ENCODE peak calls at places on chromosomes 1 and 21, in seven cellular contexts. Z is pancreas, E is mammary epithelial cell, D is IMR-90, C is hepatocyte, B is adrenal gland, O is ovary. S is an unnamed sample.

GRCh38 chr1:150575518-150576366 is 3.7 kb downstream of the MCL1 start:
- DNase-seq in C (peak; percentile 13), O (no peak), Z (no peak), D (peak; percentile 23), B (no peak), E (no peak), S (peak; percentile 15)

GRCh38 chr1:192700834-192701271 is 64.9 kb downstream of the RGS13 start:
- DNase-seq in E (peak; percentile 53), O (no peak), B (no peak), C (peak; percentile 32), Z (no peak), D (peak; percentile 95), S (peak; percentile 73)

GRCh38 chr1:87334351-87335174 is 5.9 kb downstream of the LMO4 start:
- DNase-seq in B (peak; percentile 13), E (peak; percentile 24), C (peak; percentile 39), Z (no peak), D (peak; percentile 36), O (no peak), S (peak; percentile 45)

GRCh38 chr1:67542747-67543146 is 112.5 kb upstream of the SERBP1 start:
- DNase-seq in E (no peak), O (no peak), B (no peak), Z (no peak), C (no peak), D (no peak), S (no peak)

GRCh38 chr21:28523367-28523766 is 469.3 kb downstream of the LTN1 start:
- DNase-seq in Z (no peak), C (no peak), D (no peak), B (no peak), E (no peak), O (no peak), S (no peak)

GRCh38 chr21:38244407-38244787 is 12.4 kb upstream of the KCNJ15 start:
- DNase-seq in D (no peak), C (no peak), Z (no peak), E (no peak), O (no peak), B (no peak), S (no peak)

GRCh38 chr1:239906394-239906793 is 185.3 kb upstream of the FMN2 start:
- DNase-seq in D (no peak), Z (no peak), E (no peak), O (no peak), B (no peak), C (no peak), S (no peak)

GRCh38 chr21:14541840-14542495 is 4.1 kb downstream of the SAMSN1 start:
- DNase-seq in C (no peak), D (no peak), Z (no peak), E (no peak), O (no peak), B (no peak), S (no peak)

GRCh38 chr1:41767534-41767933 is 151.2 kb downstream of the HIVEP3 start:
- DNase-seq in O (no peak), Z (no peak), E (peak; percentile 79), D (no peak), B (no peak), C (no peak), S (peak; percentile 89)

GRCh38 chr1:24694380-24694843 is 50.8 kb upstream of the CLIC4 start:
- DNase-seq in E (no peak), D (peak; percentile 53), O (no peak), Z (no peak), C (peak; percentile 63), B (no peak), S (no peak)

GRCh38 chr1:18322353-18323032 is 158.2 kb upstream of the KLHDC7A start:
- DNase-seq in Z (no peak), C (peak; percentile 16), E (no peak), O (no peak), B (no peak), D (no peak), S (no peak)

GRCh38 chr21:31656199-31657095 is 3.0 kb upstream of the SOD1 start:
- DNase-seq in O (no peak), D (peak; percentile 47), Z (no peak), C (no peak), B (no peak), E (peak; percentile 41), S (no peak)

GRCh38 chr1:47212636-47213229 is 19.3 kb downstream of the TAL1 start:
- DNase-seq in Z (no peak), C (no peak), D (no peak), E (no peak), B (no peak), O (no peak), S (no peak)

GRCh38 chr21:29624776-29625175 is 315.0 kb downstream of the GRIK1 start:
- DNase-seq in B (no peak), O (no peak), D (no peak), Z (no peak), C (no peak), E (no peak), S (no peak)

GRCh38 chr1:198117267-198117666 is 39.5 kb upstream of the NEK7 start:
- DNase-seq in E (no peak), O (no peak), D (no peak), Z (no peak), C (no peak), B (no peak), S (no peak)

GRCh38 chr1:230317823-230318819 is 108.0 kb downstream of the PGBD5 start:
- DNase-seq in B (peak; percentile 43), D (no peak), C (peak; percentile 37), Z (peak; percentile 67), E (no peak), O (no peak), S (peak; percentile 51)

GRCh38 chr1:54724771-54725170 is 9.1 kb downstream of the TTC4 start:
- DNase-seq in B (no peak), Z (no peak), O (no peak), D (no peak), C (no peak), E (no peak), S (no peak)

GRCh38 chr1:32953495-32953894 is 11.1 kb downstream of the RNF19B start:
- DNase-seq in C (no peak), D (peak; percentile 77), B (no peak), O (no peak), Z (no peak), E (peak; percentile 91), S (peak; percentile 93)

GRCh38 chr1:177809844-177810243 is 160.0 kb downstream of the SEC16B start:
- DNase-seq in B (no peak), O (no peak), C (no peak), Z (no peak), E (no peak), D (peak; percentile 2), S (no peak)

GRCh38 chr1:116521186-116521585 is 49.6 kb downstream of the CD58 start:
- DNase-seq in D (peak; percentile 41), E (no peak), O (no peak), Z (no peak), B (no peak), C (peak; percentile 23), S (peak; percentile 71)

GRCh38 chr1:171206956-171207355 is 21.9 kb downstream of the FMO2 start:
- DNase-seq in D (no peak), O (no peak), E (peak; percentile 6), B (no peak), Z (no peak), C (no peak), S (no peak)

GRCh38 chr1:114201486-114201885 is 47.8 kb upstream of the SYT6 start:
- DNase-seq in Z (no peak), B (no peak), C (no peak), D (no peak), O (no peak), E (no peak), S (no peak)

GRCh38 chr1:114195819-114196218 is 42.1 kb upstream of the SYT6 start:
- DNase-seq in Z (no peak), E (no peak), B (no peak), D (no peak), O (no peak), C (no peak), S (no peak)

GRCh38 chr1:114196992-114197907 is 43.6 kb upstream of the SYT6 start:
- DNase-seq in B (no peak), E (no peak), D (no peak), O (no peak), Z (no peak), C (no peak), S (no peak)

GRCh38 chr1:114203722-114204121 is 50.1 kb upstream of the SYT6 start:
- DNase-seq in Z (no peak), B (no peak), D (no peak), E (no peak), O (no peak), C (no peak), S (no peak)

GRCh38 chr1:114199017-114199594 is 45.4 kb upstream of the SYT6 start:
- DNase-seq in Z (no peak), C (no peak), O (no peak), D (no peak), B (no peak), E (no peak), S (no peak)
- H3K27me3 ChIP-seq in Z (no peaks in the 10 kb centered on the region), C (peaks cover 22% of the 10 kb centered on the region), O (no peaks in the 10 kb centered on the region), D (peaks cover 5% of the 10 kb centered on the region), B (peaks cover 5% of the 10 kb centered on the region), E (peaks cover 11% of the 10 kb centered on the region), S (peaks cover 3% of the 10 kb centered on the region)

DNA sequence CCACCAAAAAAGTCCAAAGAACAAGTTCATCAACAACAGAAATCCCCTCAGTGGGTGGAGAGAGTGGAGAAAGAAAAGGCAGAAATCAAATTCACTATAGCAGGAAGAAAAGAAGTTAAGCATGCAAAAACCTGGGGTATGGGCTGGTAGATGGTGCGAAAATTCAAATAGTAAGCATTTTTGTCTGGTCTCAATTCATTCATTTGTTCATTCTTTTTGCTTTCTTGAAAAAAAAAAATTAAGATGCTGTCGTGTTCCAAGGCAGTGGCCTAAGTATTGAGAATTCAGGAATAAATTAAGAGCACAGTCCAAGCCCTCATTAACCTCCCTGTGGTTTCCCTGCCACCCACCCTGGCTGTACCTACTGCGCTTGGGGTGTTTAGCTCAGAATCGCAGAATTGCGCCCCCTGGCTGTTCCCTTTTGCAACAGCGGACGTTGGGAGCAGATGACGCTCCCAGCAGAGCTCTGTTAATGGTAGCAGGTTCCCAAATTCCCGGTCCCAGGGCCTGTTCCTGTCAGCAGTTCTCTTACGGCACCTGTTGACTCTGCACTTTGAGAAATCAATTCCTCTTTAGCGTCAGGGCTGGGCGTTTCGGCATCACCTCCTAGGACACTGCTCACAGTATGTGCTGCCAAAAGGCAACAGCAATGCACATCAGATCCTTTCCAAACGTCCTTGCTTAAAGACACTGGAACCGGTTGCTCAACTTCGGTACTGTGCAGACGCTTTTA is 34.0 kb upstream of the SSX2IP start:
- DNase-seq in C (no peak), Z (no peak), B (no peak), E (no peak), O (no peak), D (no peak), S (no peak)
- TF ChIP-seq CTCF in C (peak; percentile 28), Z (no peak), B (no peak), E (peak; percentile 25), O (no peak), D (no peak), S (peak; percentile 15)

GRCh38 chr1:217134857-217135568 is 411.8 kb upstream of the ESRRG start:
- DNase-seq in Z (peak; percentile 58), B (no peak), E (peak; percentile 38), C (peak; percentile 16), D (peak; percentile 4), O (no peak), S (no peak)
- H3K27me3 ChIP-seq in Z (no peaks in the 10 kb centered on the region), B (peaks cover 52% of the 10 kb centered on the region), E (peaks cover 29% of the 10 kb centered on the region), C (peaks cover 92% of the 10 kb centered on the region), D (peaks cover 50% of the 10 kb centered on the region), O (no peaks in the 10 kb centered on the region), S (peaks cover 40% of the 10 kb centered on the region)

DNA sequence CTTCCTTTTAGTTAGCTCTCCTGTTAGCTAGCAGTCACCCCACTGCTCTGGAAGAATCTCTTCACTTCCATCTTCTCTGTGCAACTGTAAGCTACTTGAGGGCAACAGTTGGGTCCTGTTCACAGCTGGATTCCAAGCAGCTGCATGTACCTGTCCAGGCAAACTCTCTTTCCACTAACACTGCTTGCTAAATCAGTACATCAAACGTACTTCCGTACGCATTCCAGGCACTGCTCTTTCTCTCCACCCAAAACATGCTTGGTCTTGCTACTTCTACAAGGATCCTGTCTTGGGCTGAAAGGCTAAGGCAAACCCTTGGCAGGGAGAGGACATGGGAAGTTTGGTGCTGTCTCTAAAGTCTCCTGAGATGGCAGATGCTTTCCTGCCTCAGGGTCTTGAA is 139.2 kb upstream of the CACNA1E start:
- DNase-seq in Z (no peak), D (no peak), O (no peak), B (no peak), E (peak; percentile 62), C (no peak), S (peak; percentile 87)
- TF ChIP-seq CTCF in Z (no peak), D (no peak), O (no peak), B (no peak), E (no peak), C (no peak), S (no peak)